ENCODE peak calls at places on chromosomes 3 and 15, in six cellular contexts. One of them, this sample, is unnamed. For H3K27me3, the result is how much of the 10 kb centered on the place peaks cover.

GRCh38 chr3:27767000-27767399 is 44.9 kb upstream of the EOMES start:
- DNase-seq in transverse colon: no peak
- DNase-seq in hepatocyte: no peak
- DNase-seq in MM.1S: no peak
- DNase-seq in PC-9: no peak
- DNase-seq in IMR-90: no peak
- DNase-seq in this sample: no peak

GRCh38 chr3:125357032-125357658 is 18.0 kb downstream of the ZNF148 start:
- DNase-seq in MM.1S: no peak
- DNase-seq in transverse colon: peak
- DNase-seq in IMR-90: peak
- DNase-seq in PC-9: no peak
- DNase-seq in hepatocyte: peak
- DNase-seq in this sample: peak

GRCh38 chr3:123371859-123372767 is 76.8 kb downstream of the ADCY5 start:
- DNase-seq in IMR-90: no peak
- DNase-seq in PC-9: no peak
- DNase-seq in hepatocyte: no peak
- DNase-seq in MM.1S: no peak
- DNase-seq in transverse colon: no peak
- DNase-seq in this sample: no peak

GRCh38 chr15:62211348-62211747 is 46.3 kb upstream of the C2CD4B start:
- DNase-seq in MM.1S: no peak
- DNase-seq in IMR-90: no peak
- DNase-seq in PC-9: no peak
- DNase-seq in transverse colon: no peak
- DNase-seq in hepatocyte: no peak
- DNase-seq in this sample: no peak

GRCh38 chr3:78244136-78244535 is 1204.2 kb downstream of the ROBO2 start:
- DNase-seq in IMR-90: no peak
- DNase-seq in transverse colon: no peak
- DNase-seq in hepatocyte: no peak
- DNase-seq in PC-9: no peak
- DNase-seq in MM.1S: no peak
- DNase-seq in this sample: no peak

GRCh38 chr15:47185222-47185800 is 532.0 kb upstream of the SEMA6D start:
- DNase-seq in transverse colon: no peak
- DNase-seq in IMR-90: peak
- DNase-seq in PC-9: no peak
- DNase-seq in hepatocyte: no peak
- DNase-seq in MM.1S: no peak
- DNase-seq in this sample: no peak

GRCh38 chr3:4814302-4814903 is 164.8 kb upstream of the BHLHE40 start:
- DNase-seq in transverse colon: no peak
- DNase-seq in hepatocyte: no peak
- DNase-seq in IMR-90: no peak
- DNase-seq in MM.1S: no peak
- DNase-seq in PC-9: no peak
- DNase-seq in this sample: no peak

GRCh38 chr3:106276755-106277612 is 408.2 kb upstream of the CBLB start:
- DNase-seq in PC-9: no peak
- DNase-seq in transverse colon: no peak
- DNase-seq in MM.1S: no peak
- DNase-seq in IMR-90: no peak
- DNase-seq in hepatocyte: no peak
- DNase-seq in this sample: no peak

GRCh38 chr3:148911173-148911572 is 46.1 kb downstream of the CPA3 start:
- DNase-seq in transverse colon: no peak
- DNase-seq in IMR-90: no peak
- DNase-seq in hepatocyte: peak
- DNase-seq in PC-9: no peak
- DNase-seq in MM.1S: no peak
- DNase-seq in this sample: no peak

GRCh38 chr3:185584681-185585080 is 1.4 kb upstream of the SENP2 start:
- DNase-seq in IMR-90: no peak
- DNase-seq in PC-9: peak
- DNase-seq in MM.1S: no peak
- DNase-seq in transverse colon: peak
- DNase-seq in hepatocyte: no peak
- DNase-seq in this sample: peak

GRCh38 chr3:130929827-130930226 is 35.9 kb downstream of the ATP2C1 start:
- DNase-seq in MM.1S: no peak
- DNase-seq in transverse colon: no peak
- DNase-seq in hepatocyte: no peak
- DNase-seq in PC-9: no peak
- DNase-seq in IMR-90: no peak
- DNase-seq in this sample: no peak

GRCh38 chr3:188923671-188924070 is 248.1 kb upstream of the TPRG1 start:
- DNase-seq in MM.1S: no peak
- DNase-seq in transverse colon: no peak
- DNase-seq in hepatocyte: no peak
- DNase-seq in IMR-90: no peak
- DNase-seq in PC-9: no peak
- DNase-seq in this sample: no peak

GRCh38 chr15:100926258-100926657 is 7.1 kb downstream of the LRRK1 start:
- DNase-seq in transverse colon: no peak
- DNase-seq in IMR-90: no peak
- DNase-seq in hepatocyte: no peak
- DNase-seq in MM.1S: no peak
- DNase-seq in PC-9: no peak
- DNase-seq in this sample: peak

GRCh38 chr3:14810795-14811661 is 7.7 kb upstream of the FGD5 start:
- DNase-seq in IMR-90: no peak
- DNase-seq in hepatocyte: no peak
- DNase-seq in PC-9: no peak
- DNase-seq in transverse colon: no peak
- DNase-seq in MM.1S: no peak
- DNase-seq in this sample: no peak

GRCh38 chr15:101139986-101140696 is 111.7 kb downstream of the CHSY1 start:
- DNase-seq in MM.1S: peak
- DNase-seq in PC-9: no peak
- DNase-seq in transverse colon: no peak
- DNase-seq in IMR-90: no peak
- DNase-seq in hepatocyte: no peak
- DNase-seq in this sample: no peak

GRCh38 chr3:193240850-193241706 is at the start of gene PLAAT1:
- DNase-seq in PC-9: no peak
- DNase-seq in MM.1S: peak
- DNase-seq in hepatocyte: peak
- DNase-seq in transverse colon: peak
- DNase-seq in IMR-90: peak
- DNase-seq in this sample: peak

GRCh38 chr3:53229606-53230005 is 26.2 kb downstream of the TKT start:
- DNase-seq in IMR-90: no peak
- DNase-seq in hepatocyte: no peak
- DNase-seq in MM.1S: no peak
- DNase-seq in transverse colon: no peak
- DNase-seq in PC-9: no peak
- DNase-seq in this sample: no peak

GRCh38 chr3:128923607-128924385 is 44.4 kb downstream of the ACAD9 start:
- DNase-seq in MM.1S: no peak
- DNase-seq in transverse colon: no peak
- DNase-seq in PC-9: no peak
- DNase-seq in IMR-90: no peak
- DNase-seq in hepatocyte: no peak
- DNase-seq in this sample: no peak

GRCh38 chr3:195900426-195901355 is 7.7 kb downstream of the TNK2 start:
- DNase-seq in PC-9: no peak
- DNase-seq in IMR-90: peak
- DNase-seq in MM.1S: no peak
- DNase-seq in transverse colon: peak
- DNase-seq in hepatocyte: peak
- DNase-seq in this sample: no peak

GRCh38 chr3:186609247-186609868 is 3.5 kb upstream of the AHSG start:
- DNase-seq in MM.1S: peak
- DNase-seq in PC-9: no peak
- DNase-seq in hepatocyte: no peak
- DNase-seq in transverse colon: no peak
- DNase-seq in IMR-90: no peak
- DNase-seq in this sample: peak

GRCh38 chr3:143464850-143465249 is 345.3 kb downstream of the CHST2 start:
- DNase-seq in hepatocyte: no peak
- DNase-seq in transverse colon: no peak
- DNase-seq in PC-9: no peak
- DNase-seq in MM.1S: no peak
- DNase-seq in IMR-90: peak
- DNase-seq in this sample: peak

GRCh38 chr15:69116391-69116790 is 44.0 kb upstream of the GLCE start:
- DNase-seq in transverse colon: no peak
- DNase-seq in IMR-90: no peak
- DNase-seq in MM.1S: no peak
- DNase-seq in hepatocyte: no peak
- DNase-seq in PC-9: no peak
- DNase-seq in this sample: no peak

GRCh38 chr3:51343918-51344687 is 41.0 kb upstream of the MANF start:
- DNase-seq in IMR-90: peak
- DNase-seq in PC-9: peak
- DNase-seq in transverse colon: no peak
- DNase-seq in hepatocyte: peak
- DNase-seq in MM.1S: no peak
- DNase-seq in this sample: no peak

GRCh38 chr3:10357095-10357494 is 36.2 kb upstream of the SEC13 start:
- DNase-seq in PC-9: no peak
- DNase-seq in hepatocyte: no peak
- DNase-seq in MM.1S: no peak
- DNase-seq in transverse colon: no peak
- DNase-seq in IMR-90: no peak
- DNase-seq in this sample: no peak

GRCh38 chr15:71375934-71376333 is 260.7 kb downstream of the THSD4 start:
- DNase-seq in MM.1S: no peak
- DNase-seq in PC-9: no peak
- DNase-seq in hepatocyte: no peak
- DNase-seq in IMR-90: peak
- DNase-seq in transverse colon: no peak
- DNase-seq in this sample: no peak

GRCh38 chr15:63057454-63058335 is 15.1 kb downstream of the TPM1 start:
- DNase-seq in hepatocyte: no peak
- DNase-seq in MM.1S: no peak
- DNase-seq in PC-9: no peak
- DNase-seq in IMR-90: peak
- DNase-seq in transverse colon: no peak
- DNase-seq in this sample: no peak

GRCh38 chr3:157769378-157769777 is 266.2 kb upstream of the VEPH1 start:
- DNase-seq in IMR-90: no peak
- DNase-seq in transverse colon: no peak
- DNase-seq in hepatocyte: no peak
- DNase-seq in PC-9: no peak
- DNase-seq in MM.1S: no peak
- DNase-seq in this sample: no peak

DNA sequence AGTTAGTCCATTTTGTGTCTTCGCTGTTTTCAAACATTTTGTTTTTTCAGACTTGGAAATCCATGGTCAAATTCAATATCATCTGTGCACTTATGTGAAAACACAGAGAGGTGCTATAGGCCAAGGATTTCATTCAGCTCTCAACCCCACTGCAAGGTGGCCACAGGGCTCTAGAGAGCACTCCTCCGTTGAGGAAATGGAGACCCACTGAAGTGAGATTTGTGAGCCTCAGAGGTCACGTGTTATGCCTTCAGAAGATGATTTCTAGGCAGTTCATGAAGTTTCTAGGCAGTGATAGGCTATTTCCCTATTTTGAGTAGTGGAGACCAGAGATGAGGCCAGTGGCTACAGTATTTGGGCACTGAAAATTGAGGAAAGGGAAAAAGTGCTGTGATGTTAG is 88.2 kb downstream of the UNC13C start:
- DNase-seq in hepatocyte: no peak
- DNase-seq in IMR-90: no peak
- DNase-seq in transverse colon: no peak
- DNase-seq in MM.1S: no peak
- DNase-seq in PC-9: no peak
- DNase-seq in this sample: no peak
- H3K27me3 ChIP-seq in hepatocyte: under half
- H3K27me3 ChIP-seq in IMR-90: under half
- H3K27me3 ChIP-seq in transverse colon: under half
- H3K27me3 ChIP-seq in MM.1S: under half
- H3K27me3 ChIP-seq in PC-9: under half
- H3K27me3 ChIP-seq in this sample: under half

DNA sequence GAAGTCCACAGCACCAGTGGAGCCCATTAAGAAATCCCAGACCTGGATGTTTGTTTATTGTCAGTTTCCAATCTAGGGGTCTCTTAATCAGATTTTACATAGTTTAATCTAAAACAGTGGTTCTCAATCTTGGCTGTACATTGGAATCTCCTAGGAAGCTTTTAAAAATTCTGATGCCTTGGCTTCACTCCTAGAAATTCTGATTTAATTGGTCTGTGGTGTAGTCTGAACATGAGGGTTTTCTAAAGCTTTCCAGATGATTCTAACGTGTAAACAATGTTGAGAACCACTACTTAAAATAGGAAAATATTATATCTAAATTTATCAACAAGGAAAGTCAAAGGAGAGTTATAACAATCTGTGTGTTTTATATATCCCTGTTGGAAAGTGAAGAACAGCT is 56.5 kb upstream of the SPRED1 start:
- DNase-seq in transverse colon: no peak
- DNase-seq in MM.1S: no peak
- DNase-seq in IMR-90: no peak
- DNase-seq in PC-9: no peak
- DNase-seq in hepatocyte: no peak
- DNase-seq in this sample: no peak
- H3K27me3 ChIP-seq in transverse colon: under half
- H3K27me3 ChIP-seq in MM.1S: under half
- H3K27me3 ChIP-seq in IMR-90: under half
- H3K27me3 ChIP-seq in PC-9: under half
- H3K27me3 ChIP-seq in hepatocyte: under half
- H3K27me3 ChIP-seq in this sample: under half

GRCh38 chr3:115626711-115627110 is 3.4 kb downstream of the GAP43 start:
- DNase-seq in IMR-90: no peak
- DNase-seq in MM.1S: no peak
- DNase-seq in transverse colon: no peak
- DNase-seq in PC-9: no peak
- DNase-seq in hepatocyte: no peak
- DNase-seq in this sample: no peak

GRCh38 chr3:115624029-115624645 is 827 bp downstream of the GAP43 start:
- DNase-seq in IMR-90: no peak
- DNase-seq in transverse colon: no peak
- DNase-seq in MM.1S: no peak
- DNase-seq in hepatocyte: no peak
- DNase-seq in PC-9: no peak
- DNase-seq in this sample: no peak

GRCh38 chr3:115624898-115625297 is 1.6 kb downstream of the GAP43 start:
- DNase-seq in IMR-90: no peak
- DNase-seq in transverse colon: no peak
- DNase-seq in hepatocyte: no peak
- DNase-seq in PC-9: no peak
- DNase-seq in MM.1S: no peak
- DNase-seq in this sample: no peak

GRCh38 chr3:115627180-115628074 is 4.1 kb downstream of the GAP43 start:
- DNase-seq in MM.1S: peak
- DNase-seq in transverse colon: no peak
- DNase-seq in PC-9: no peak
- DNase-seq in hepatocyte: no peak
- DNase-seq in IMR-90: no peak
- DNase-seq in this sample: no peak

GRCh38 chr3:115626006-115626409 is 2.7 kb downstream of the GAP43 start:
- DNase-seq in hepatocyte: no peak
- DNase-seq in IMR-90: no peak
- DNase-seq in MM.1S: no peak
- DNase-seq in PC-9: no peak
- DNase-seq in transverse colon: no peak
- DNase-seq in this sample: no peak
- H3K27me3 ChIP-seq in hepatocyte: under half
- H3K27me3 ChIP-seq in IMR-90: under half
- H3K27me3 ChIP-seq in MM.1S: under half
- H3K27me3 ChIP-seq in PC-9: under half
- H3K27me3 ChIP-seq in transverse colon: under half
- H3K27me3 ChIP-seq in this sample: under half

GRCh38 chr15:66253296-66253642 is 281 bp downstream of the MEGF11 start:
- DNase-seq in transverse colon: no peak
- DNase-seq in IMR-90: no peak
- DNase-seq in hepatocyte: no peak
- DNase-seq in MM.1S: no peak
- DNase-seq in PC-9: no peak
- DNase-seq in this sample: no peak
- H3K27me3 ChIP-seq in transverse colon: half or more
- H3K27me3 ChIP-seq in IMR-90: half or more
- H3K27me3 ChIP-seq in hepatocyte: half or more
- H3K27me3 ChIP-seq in MM.1S: under half
- H3K27me3 ChIP-seq in PC-9: half or more
- H3K27me3 ChIP-seq in this sample: half or more

This sample was measured in colonic mucosa.